ENCODE peak calls at places on chromosomes 2 and 18, in five cellular contexts. S is A549, E is IMR-90, J is K562, O is H1. P is an unnamed sample.

GRCh38 chr2:134917958-134918517 is 584 bp upstream of the CCNT2 start:
- DNase-seq in S (no peak), O (no peak), E (no peak), J (no peak), P (no peak)

GRCh38 chr18:80253871-80254492 is 6.7 kb upstream of the PARD6G start:
- DNase-seq in O (no peak), S (no peak), E (no peak), J (peak), P (no peak)

GRCh38 chr2:38068228-38068627 is 7.7 kb downstream of the CYP1B1 start:
- DNase-seq in E (no peak), S (no peak), J (no peak), O (no peak), P (no peak)

GRCh38 chr2:186639939-186640338 is 50.1 kb downstream of the ITGAV start:
- DNase-seq in J (no peak), S (no peak), O (no peak), E (no peak), P (no peak)

GRCh38 chr2:25324905-25325592 is 16.7 kb downstream of the DNMT3A start:
- DNase-seq in O (no peak), E (peak), S (no peak), J (no peak), P (no peak)

GRCh38 chr2:107001081-107001480 is 115.1 kb upstream of the ST6GAL2 start:
- DNase-seq in S (no peak), O (no peak), J (no peak), E (no peak), P (no peak)

GRCh38 chr18:58392336-58393000 is 236.4 kb downstream of the ALPK2 start:
- DNase-seq in O (no peak), J (no peak), S (no peak), E (peak), P (no peak)

GRCh38 chr2:207337234-207338219 is 171.8 kb upstream of the KLF7 start:
- DNase-seq in S (peak), J (peak), E (peak), O (no peak), P (no peak)

GRCh38 chr2:14944562-14945346 is 312.2 kb downstream of the LRATD1 start:
- DNase-seq in E (peak), S (no peak), O (peak), J (peak), P (peak)

GRCh38 chr18:22848618-22849017 is 84.5 kb upstream of the RBBP8 start:
- DNase-seq in J (no peak), S (no peak), E (peak), O (no peak), P (no peak)

GRCh38 chr2:77566131-77566530 is 44.0 kb upstream of the LRRTM4 start:
- DNase-seq in E (no peak), J (no peak), O (no peak), S (no peak), P (no peak)

GRCh38 chr2:86510436-86510933 is 52.8 kb downstream of the CHMP3 start:
- DNase-seq in J (no peak), O (no peak), E (no peak), S (no peak), P (no peak)

GRCh38 chr2:101150306-101151140 is 659 bp downstream of the TBC1D8 start:
- DNase-seq in E (no peak), S (no peak), O (no peak), J (no peak), P (no peak)

GRCh38 chr2:69477627-69478026 is 40.4 kb upstream of the NFU1 start:
- DNase-seq in J (no peak), O (no peak), E (no peak), S (no peak), P (no peak)

GRCh38 chr2:69483024-69483423 is 45.8 kb upstream of the NFU1 start:
- DNase-seq in S (no peak), E (no peak), O (no peak), J (no peak), P (no peak)

GRCh38 chr2:69483696-69484095 is 46.5 kb upstream of the NFU1 start:
- DNase-seq in E (no peak), O (no peak), S (no peak), J (no peak), P (peak)

GRCh38 chr2:69482471-69482870 is 45.2 kb upstream of the NFU1 start:
- DNase-seq in E (no peak), O (no peak), J (no peak), S (no peak), P (no peak)
- TF ChIP-seq MAFK in E (no peak), O (no peak), J (no peak), S (no peak), P (no peak)

GRCh38 chr18:54181856-54182612 is 42.4 kb downstream of the MBD2 start:
- DNase-seq in J (no peak), S (no peak), O (no peak), E (peak), P (no peak)
- TF ChIP-seq MAFK in J (no peak), S (no peak), O (no peak), E (no peak), P (no peak)

DNA sequence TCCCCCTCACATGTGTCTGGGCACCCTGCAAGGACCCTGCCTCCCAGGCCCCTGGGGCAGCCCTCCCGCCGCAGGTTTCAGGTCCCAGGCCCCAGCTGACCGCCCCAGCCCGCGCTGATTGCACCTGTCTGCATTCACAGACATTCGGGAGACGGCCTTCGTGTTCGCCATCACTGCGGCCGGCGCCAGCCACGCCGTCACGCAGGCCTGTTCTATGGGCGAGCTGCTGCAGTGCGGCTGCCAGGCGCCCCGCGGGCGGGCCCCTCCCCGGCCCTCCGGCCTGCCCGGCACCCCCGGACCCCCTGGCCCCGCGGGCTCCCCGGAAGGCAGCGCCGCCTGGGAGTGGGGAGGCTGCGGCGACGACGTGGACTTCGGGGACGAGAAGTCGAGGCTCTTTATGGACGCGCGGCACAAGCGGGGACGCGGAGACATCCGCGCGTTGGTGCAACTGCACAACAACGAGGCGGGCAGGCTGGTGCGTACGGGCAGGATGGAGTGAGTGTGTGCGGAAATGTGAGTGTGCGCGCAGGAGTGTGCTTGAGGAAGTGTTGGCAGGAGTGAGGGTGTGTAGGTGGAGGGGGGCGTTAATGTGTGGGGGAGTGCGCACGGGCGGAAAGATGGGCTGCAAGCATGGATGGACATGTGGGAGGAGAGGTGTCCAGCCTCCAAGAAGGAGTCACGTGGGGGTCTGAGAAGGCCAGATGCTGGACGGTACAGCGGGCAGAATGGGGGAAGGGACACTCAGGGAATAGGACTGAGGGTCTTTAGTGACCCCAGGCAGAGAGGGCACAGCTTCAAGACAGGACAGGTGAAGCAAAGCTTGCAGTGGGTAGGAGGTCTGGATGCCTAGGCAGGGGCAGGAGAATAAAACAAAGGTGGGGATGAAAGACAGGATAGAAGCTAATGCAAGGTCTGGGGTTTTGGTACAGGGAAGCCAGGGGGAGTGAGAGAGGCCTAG is 9.0 kb upstream of the WNT10A start:
- DNase-seq in S (no peak), O (no peak), J (no peak), E (no peak), P (no peak)
- TF ChIP-seq MAFK in S (no peak), O (no peak), J (no peak), E (no peak), P (no peak)

DNA sequence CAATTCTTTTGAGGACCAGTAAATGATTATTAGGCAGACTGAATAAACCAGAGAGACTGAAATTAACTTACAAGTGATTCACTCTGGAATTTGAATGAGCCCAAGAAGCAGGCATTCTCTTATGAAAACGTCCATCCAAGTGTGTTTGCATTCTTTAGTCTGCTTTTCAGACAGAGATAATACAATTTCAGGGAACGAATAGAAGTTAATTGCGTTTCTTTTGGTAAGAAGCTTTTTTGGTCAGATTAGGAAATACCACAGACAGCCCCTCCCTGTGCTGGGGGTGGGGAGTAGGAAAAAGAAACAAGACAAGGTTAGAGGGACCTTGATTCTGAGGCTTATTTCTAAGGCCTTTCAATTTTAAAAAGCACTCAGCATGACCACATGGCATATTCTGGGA is 874.4 kb downstream of the SUCLG1 start:
- DNase-seq in J (peak), O (peak), S (no peak), E (no peak), P (no peak)
- TF ChIP-seq MAFK in J (no peak), O (no peak), S (no peak), E (no peak), P (no peak)